ENCODE peak calls at places on chromosomes 5 and 9, in nine cellular contexts. P is NCI-H1105, A is K562, R is WTC11, T is B cell, U is PC-3, N is left ventricle myocardium inferior, W is ACHN, F is T-cell. X is an unnamed sample.

GRCh38 chr5:59760798-59761348 is 132.7 kb downstream of the PDE4D start:
- DNase-seq in P (no peak), A (no peak), R (no peak), T (no peak), U (peak; percentile 60), N (no peak), W (peak; percentile 53), F (no peak), X (no peak)

GRCh38 chr5:173670791-173671120 is 54.3 kb upstream of the BOD1 start:
- DNase-seq in P (no peak), A (no peak), R (no peak), T (no peak), U (no peak), N (peak; percentile 29), W (no peak), F (no peak), X (no peak)

GRCh38 chr9:98879958-98880300 is 63.8 kb upstream of the COL15A1 start:
- DNase-seq in P (no peak), A (no peak), R (no peak), T (no peak), U (no peak), N (peak; percentile 47), W (no peak), F (no peak), X (peak; percentile 16)

GRCh38 chr5:115349001-115349817 is 52.8 kb upstream of the CCDC112 start:
- DNase-seq in P (no peak), A (no peak), R (no peak), T (no peak), U (peak; percentile 81), N (no peak), W (peak; percentile 64), F (no peak), X (peak; percentile 68)

GRCh38 chr9:120935383-120935857 is 8.8 kb upstream of the TRAF1 start:
- DNase-seq in P (peak; percentile 86), A (peak; percentile 82), R (no peak), T (no peak), U (peak; percentile 90), N (peak; percentile 97), W (peak; percentile 86), F (no peak), X (peak; percentile 99)

GRCh38 chr5:10151656-10152055 is 98.0 kb downstream of the ATPSCKMT start:
- DNase-seq in P (no peak), A (no peak), R (no peak), T (no peak), U (peak; percentile 28), N (no peak), W (no peak), F (no peak), X (no peak)

GRCh38 chr5:150167163-150167798 is 703 bp downstream of the CDX1 start:
- DNase-seq in P (no peak), A (no peak), R (peak; percentile 23), T (no peak), U (no peak), N (no peak), W (no peak), F (no peak), X (no peak)

GRCh38 chr9:135039916-135040645 is 47.4 kb upstream of the OLFM1 start:
- DNase-seq in P (peak; percentile 65), A (no peak), R (no peak), T (no peak), U (no peak), N (no peak), W (no peak), F (no peak), X (peak; percentile 24)

GRCh38 chr5:79806741-79807140 is 117.1 kb downstream of the CMYA5 start:
- DNase-seq in P (no peak), A (no peak), R (no peak), T (no peak), U (no peak), N (no peak), W (no peak), F (no peak), X (no peak)

GRCh38 chr9:111429175-111429574 is 55.0 kb downstream of the ECPAS start:
- DNase-seq in P (no peak), A (no peak), R (no peak), T (no peak), U (peak; percentile 52), N (no peak), W (no peak), F (no peak), X (no peak)

GRCh38 chr5:5419291-5420210 is 2.9 kb upstream of the ICE1 start:
- DNase-seq in P (peak; percentile 78), A (peak; percentile 60), R (peak; percentile 19), T (peak; percentile 12), U (peak; percentile 77), N (no peak), W (peak; percentile 57), F (no peak), X (no peak)

GRCh38 chr9:112747094-112747493 is 3.5 kb upstream of the SNX30 start:
- DNase-seq in P (no peak), A (no peak), R (no peak), T (no peak), U (no peak), N (no peak), W (no peak), F (no peak), X (no peak)

GRCh38 chr5:1763548-1763911 is 36.1 kb downstream of the MRPL36 start:
- DNase-seq in P (no peak), A (peak; percentile 78), R (peak; percentile 70), T (no peak), U (peak; percentile 73), N (no peak), W (peak; percentile 32), F (peak; percentile 31), X (peak; percentile 51)

GRCh38 chr9:113477058-113477457 is 13.5 kb downstream of the RGS3 start:
- DNase-seq in P (no peak), A (no peak), R (no peak), T (no peak), U (no peak), N (no peak), W (no peak), F (no peak), X (no peak)

GRCh38 chr9:35107337-35108290 is 4.7 kb upstream of the STOML2 start:
- DNase-seq in P (no peak), A (no peak), R (no peak), T (no peak), U (no peak), N (no peak), W (no peak), F (no peak), X (peak; percentile 42)

GRCh38 chr9:87512321-87512720 is 14.7 kb downstream of the DAPK1 start:
- DNase-seq in P (peak; percentile 61), A (no peak), R (no peak), T (no peak), U (no peak), N (no peak), W (no peak), F (no peak), X (no peak)

GRCh38 chr5:98928802-98929122 is at the start of gene CHD1:
- DNase-seq in P (peak; percentile 84), A (peak; percentile 95), R (peak; percentile 90), T (peak; percentile 100), U (peak; percentile 99), N (peak; percentile 96), W (peak; percentile 94), F (peak; percentile 94), X (peak; percentile 96)